ENCODE peak calls at places on chromosomes 2 and 18, in nine cellular contexts. O is T-cell, V is posterior vena cava, B is T-helper 1 cell, G is EL, E is EH, R is G401, Y is T-helper 9 cell, X is GM06990. I is an unnamed sample.

GRCh38 chr2:86229221-86229620 is 30.0 kb downstream of the MRPL35 start:
- DNase-seq in O (no peak), V (no peak), B (no peak), G (no peak), E (no peak), R (no peak), Y (no peak), X (no peak), I (no peak)

GRCh38 chr2:169933124-169933711 is 106.0 kb downstream of the UBR3 start:
- DNase-seq in O (no peak), V (no peak), B (peak), G (peak), E (peak), R (peak), Y (no peak), X (no peak), I (peak)

GRCh38 chr2:139123795-139124194 is 343.6 kb upstream of the NXPH2 start:
- DNase-seq in O (no peak), V (no peak), B (no peak), G (no peak), E (no peak), R (no peak), Y (no peak), X (no peak), I (no peak)

GRCh38 chr2:111930875-111931274 is 32.5 kb downstream of the MERTK start:
- DNase-seq in O (no peak), V (no peak), B (peak), G (peak), E (peak), R (peak), Y (no peak), X (no peak), I (no peak)

GRCh38 chr18:75068682-75069435 is 140.1 kb downstream of the PTGR3 start:
- DNase-seq in O (no peak), V (no peak), B (no peak), G (no peak), E (no peak), R (no peak), Y (no peak), X (no peak), I (peak)

GRCh38 chr2:177625744-177626655 is 233.4 kb downstream of the AGPS start:
- DNase-seq in O (no peak), V (no peak), B (no peak), G (no peak), E (no peak), R (peak), Y (no peak), X (no peak), I (no peak)

GRCh38 chr2:237864940-237865622 is 5.7 kb downstream of the RAMP1 start:
- DNase-seq in O (no peak), V (no peak), B (no peak), G (peak), E (peak), R (no peak), Y (no peak), X (no peak), I (no peak)

GRCh38 chr2:55025627-55026026 is 24.6 kb downstream of the RTN4 start:
- DNase-seq in O (no peak), V (no peak), B (no peak), G (no peak), E (no peak), R (no peak), Y (no peak), X (peak), I (no peak)

GRCh38 chr18:79393181-79393598 is 2.5 kb upstream of the NFATC1 start:
- DNase-seq in O (no peak), V (peak), B (no peak), G (peak), E (no peak), R (no peak), Y (no peak), X (no peak), I (no peak)

GRCh38 chr2:43402002-43402401 is 175.6 kb upstream of the ZFP36L2 start:
- DNase-seq in O (no peak), V (no peak), B (peak), G (no peak), E (no peak), R (no peak), Y (no peak), X (peak), I (no peak)

GRCh38 chr2:227450921-227451654 is 20.9 kb upstream of the AGFG1 start:
- DNase-seq in O (no peak), V (no peak), B (no peak), G (no peak), E (no peak), R (no peak), Y (no peak), X (no peak), I (no peak)

GRCh38 chr2:69272803-69273471 is 114.1 kb downstream of the GFPT1 start:
- DNase-seq in O (no peak), V (no peak), B (no peak), G (no peak), E (no peak), R (no peak), Y (no peak), X (no peak), I (no peak)

GRCh38 chr2:104254017-104254416 is 599.9 kb upstream of the POU3F3 start:
- DNase-seq in O (no peak), V (no peak), B (no peak), G (no peak), E (no peak), R (no peak), Y (no peak), X (no peak), I (no peak)

GRCh38 chr2:33059452-33060156 is 112.9 kb downstream of the LTBP1 start:
- DNase-seq in O (no peak), V (no peak), B (no peak), G (no peak), E (peak), R (no peak), Y (no peak), X (no peak), I (no peak)

GRCh38 chr2:66440692-66441091 is 5.8 kb downstream of the MEIS1 start:
- DNase-seq in O (no peak), V (peak), B (no peak), G (peak), E (peak), R (no peak), Y (no peak), X (no peak), I (no peak)

GRCh38 chr2:143426296-143426695 is 297.1 kb downstream of the ARHGAP15 start:
- DNase-seq in O (no peak), V (no peak), B (no peak), G (peak), E (peak), R (no peak), Y (no peak), X (no peak), I (no peak)

GRCh38 chr18:51135361-51135760 is 62.1 kb downstream of the MEX3C start:
- DNase-seq in O (no peak), V (no peak), B (no peak), G (peak), E (peak), R (no peak), Y (no peak), X (no peak), I (no peak)

GRCh38 chr2:55918856-55919255 is 4.7 kb downstream of the EFEMP1 start:
- DNase-seq in O (no peak), V (no peak), B (no peak), G (no peak), E (no peak), R (no peak), Y (no peak), X (no peak), I (no peak)

I was measured in glomerular endothelial cell.